ENCODE peak calls at places on chromosomes 1 and 21, in six cellular contexts. B is NCI-H1092; P is fibroblast of the conjunctiva; U is T follicular helper cell; S is activated naive CD8-positive, alpha-beta T cell treated with anti-CD3 and anti-CD28 coated beads for 36 hours; Y is stimulated activated CD8-positive, alpha-beta memory T cell treated with anti-CD3 and anti-CD28 coated beads, Interleukin-15, amount 100 ng/mL, for 4 hours. F is an unnamed sample.

GRCh38 chr1:222643603-222643936 is 25.7 kb downstream of the MIA3 start:
- DNase-seq in P (no peak), S (no peak), U (no peak), B (no peak), Y (no peak), F (no peak)

GRCh38 chr1:236727521-236727920 is 41.2 kb downstream of the ACTN2 start:
- DNase-seq in S (no peak), B (no peak), U (no peak), P (no peak), Y (no peak), F (no peak)

GRCh38 chr1:76572229-76572628 is 295.1 kb upstream of the ST6GALNAC5 start:
- DNase-seq in S (no peak), P (no peak), U (no peak), B (no peak), Y (no peak), F (no peak)

GRCh38 chr21:15742052-15742451 is 12.3 kb downstream of the USP25 start:
- DNase-seq in U (no peak), S (no peak), Y (no peak), B (no peak), P (no peak), F (no peak)

GRCh38 chr1:167756760-167757405 is 35.1 kb downstream of the MPZL1 start:
- DNase-seq in B (no peak), P (no peak), S (no peak), U (no peak), Y (no peak), F (peak)

GRCh38 chr1:248857201-248857600 is 1.7 kb downstream of the ZNF692 start:
- DNase-seq in B (no peak), P (no peak), Y (no peak), U (no peak), S (no peak), F (peak)

GRCh38 chr1:198876371-198876871 is 237.6 kb downstream of the PTPRC start:
- DNase-seq in S (no peak), Y (no peak), B (peak), U (no peak), P (no peak), F (no peak)

GRCh38 chr1:246324711-246325110 is 182.4 kb downstream of the SMYD3 start:
- DNase-seq in S (no peak), B (no peak), Y (no peak), P (no peak), U (no peak), F (no peak)

GRCh38 chr1:3127738-3128137 is 58.7 kb downstream of the PRDM16 start:
- DNase-seq in B (no peak), P (no peak), U (no peak), S (no peak), Y (no peak), F (no peak)

GRCh38 chr1:83692524-83693336 is 306.2 kb downstream of the TTLL7 start:
- DNase-seq in Y (no peak), U (no peak), S (no peak), P (no peak), B (peak), F (no peak)

GRCh38 chr1:102098081-102098480 is 101.4 kb upstream of the OLFM3 start:
- DNase-seq in S (no peak), P (no peak), Y (no peak), U (no peak), B (no peak), F (no peak)

GRCh38 chr1:8134546-8135235 is 108.6 kb upstream of the ERRFI1 start:
- DNase-seq in U (no peak), B (no peak), P (no peak), S (no peak), Y (no peak), F (no peak)

GRCh38 chr1:69305621-69306020 is 262.1 kb upstream of the LRRC7 start:
- DNase-seq in S (no peak), B (no peak), Y (no peak), U (no peak), P (no peak), F (peak)

GRCh38 chr1:48216941-48217340 is 5.6 kb upstream of the SLC5A9 start:
- DNase-seq in P (no peak), B (no peak), U (no peak), S (no peak), Y (no peak), F (no peak)

GRCh38 chr1:162835157-162835899 is 25.6 kb downstream of the CCDC190 start:
- DNase-seq in S (no peak), U (no peak), Y (no peak), P (no peak), B (no peak), F (no peak)

GRCh38 chr21:18991846-18992245 is 588.3 kb upstream of the TMPRSS15 start:
- DNase-seq in Y (no peak), S (no peak), B (no peak), P (no peak), U (no peak), F (no peak)

GRCh38 chr1:170241266-170241851 is 95.6 kb downstream of the NTMT2 start:
- DNase-seq in S (no peak), B (no peak), Y (no peak), U (no peak), P (no peak), F (no peak)

GRCh38 chr1:62103880-62104279 is 90.8 kb upstream of the L1TD1 start:
- DNase-seq in U (no peak), B (no peak), P (no peak), S (no peak), Y (no peak), F (no peak)

GRCh38 chr21:33761104-33762036 is 119.1 kb downstream of the ITSN1 start:
- DNase-seq in Y (no peak), B (no peak), U (no peak), P (peak), S (no peak), F (peak)

GRCh38 chr21:41764558-41765392 is 2.1 kb downstream of the RIPK4 start:
- DNase-seq in P (no peak), U (no peak), Y (no peak), B (no peak), S (no peak), F (no peak)

GRCh38 chr1:23651069-23651808 is 40.4 kb upstream of the RPL11 start:
- DNase-seq in U (no peak), S (no peak), Y (no peak), P (no peak), B (no peak), F (no peak)

GRCh38 chr1:13828454-13829151 is 128.6 kb downstream of the PRDM2 start:
- DNase-seq in P (no peak), Y (no peak), B (peak), U (no peak), S (peak), F (peak)

GRCh38 chr1:30881266-30882181 is 27.0 kb downstream of the SDC3 start:
- DNase-seq in S (no peak), U (no peak), B (no peak), P (no peak), Y (no peak), F (peak)

GRCh38 chr1:76210130-76210529 is 135.6 kb downstream of the ST6GALNAC3 start:
- DNase-seq in P (no peak), S (no peak), B (no peak), U (no peak), Y (no peak), F (no peak)